ENCODE peak calls at places on chromosome 20, in four cellular contexts. N, Y, A and L are unnamed samples.

GRCh38 chr20:59987135-59987534 is 28.9 kb downstream of the CDH26 start:
- DNase-seq in A (no peak), N (no peak), Y (no peak), L (no peak)

GRCh38 chr20:39289316-39289715 is 327.2 kb downstream of the DHX35 start:
- DNase-seq in N (no peak), A (no peak), Y (no peak), L (no peak)

GRCh38 chr20:427849-428657 is 20.0 kb downstream of the RBCK1 start:
- DNase-seq in N (no peak), Y (no peak), A (no peak), L (no peak)

GRCh38 chr20:39338977-39339376 is 376.8 kb downstream of the DHX35 start:
- DNase-seq in A (no peak), Y (peak), N (no peak), L (no peak)

GRCh38 chr20:35508493-35509218 is 20.8 kb downstream of the C20orf173 start:
- DNase-seq in A (no peak), Y (no peak), N (no peak), L (no peak)

GRCh38 chr20:43723194-43723593 is 3.6 kb downstream of the GTSF1L start:
- DNase-seq in N (peak), A (no peak), Y (no peak), L (no peak)

GRCh38 chr20:5030348-5031205 is 29.3 kb upstream of the SLC23A2 start:
- DNase-seq in A (no peak), Y (peak), N (no peak), L (no peak)

GRCh38 chr20:36519944-36520343 is 21.4 kb upstream of the MYL9 start:
- DNase-seq in N (no peak), A (no peak), Y (no peak), L (no peak)

GRCh38 chr20:57391439-57392129 is 388 bp downstream of the RBM38 start:
- DNase-seq in A (no peak), N (peak), Y (no peak), L (peak)

GRCh38 chr20:47493954-47494293 is 7.8 kb upstream of the NCOA3 start:
- DNase-seq in N (no peak), Y (no peak), A (no peak), L (peak)
- TF ChIP-seq EP300 in N (no peak), Y (no peak), A (no peak), L (no peak)

DNA sequence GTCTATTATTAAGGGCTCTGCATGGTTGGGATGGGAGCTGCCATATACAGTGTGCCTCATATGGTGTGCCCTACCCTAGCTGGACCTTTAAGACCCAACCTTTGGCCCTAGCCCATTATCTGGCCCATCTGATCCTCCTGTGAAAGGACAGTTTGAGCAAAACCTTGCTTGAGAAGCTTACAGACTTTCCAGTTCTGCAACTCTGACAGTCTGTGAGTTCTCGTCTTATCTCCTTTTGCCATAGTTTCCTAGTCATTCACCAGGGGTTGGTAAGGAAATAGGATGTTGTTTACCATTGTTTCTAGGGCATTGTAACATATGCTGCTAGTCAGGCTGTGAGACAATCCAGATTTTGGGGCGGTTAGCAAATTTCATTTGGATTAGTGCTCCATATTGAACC is 17.2 kb downstream of the CTNNBL1 start:
- DNase-seq in A (no peak), Y (no peak), N (no peak), L (no peak)
- TF ChIP-seq EP300 in A (no peak), Y (no peak), N (no peak), L (no peak)

DNA sequence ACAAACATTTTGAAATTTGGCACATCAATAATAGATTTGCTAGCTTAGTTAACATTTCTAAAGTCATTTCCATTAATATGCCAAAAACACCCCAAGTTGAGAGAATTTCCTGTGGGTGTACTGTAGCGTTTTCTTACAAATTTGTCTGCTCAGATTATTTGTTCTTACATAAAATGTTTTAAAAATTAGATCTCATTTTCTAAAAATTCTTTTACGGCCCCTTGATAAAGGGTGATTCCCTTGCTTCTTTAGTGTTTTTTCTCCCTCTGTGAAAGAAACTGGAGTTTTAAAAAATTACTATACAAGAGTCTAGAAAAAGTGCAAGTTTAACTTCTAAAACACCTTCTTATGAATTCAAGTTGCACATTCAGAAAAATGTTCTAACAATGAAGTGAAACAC is 3.2 kb downstream of the NKX2-4 start:
- DNase-seq in N (no peak), A (no peak), Y (no peak), L (no peak)
- TF ChIP-seq EP300 in N (no peak), A (no peak), Y (no peak), L (no peak)

GRCh38 chr20:61521680-61522420 is 269.8 kb downstream of the CDH4 start:
- DNase-seq in Y (no peak), N (no peak), A (no peak), L (no peak)
- TF ChIP-seq EP300 in Y (no peak), N (no peak), A (no peak), L (no peak)

GRCh38 chr20:49677777-49678758 is 35.6 kb downstream of the B4GALT5 start:
- DNase-seq in N (no peak), Y (no peak), A (no peak), L (peak)

GRCh38 chr20:49672109-49672681 is 41.5 kb downstream of the B4GALT5 start:
- DNase-seq in Y (no peak), A (no peak), N (no peak), L (no peak)

GRCh38 chr20:49674383-49675352 is 39.0 kb downstream of the B4GALT5 start:
- DNase-seq in N (no peak), Y (no peak), A (no peak), L (no peak)

GRCh38 chr20:49676581-49677291 is 36.9 kb downstream of the B4GALT5 start:
- DNase-seq in Y (no peak), A (no peak), N (no peak), L (peak)

GRCh38 chr20:49675368-49676151 is 38.1 kb downstream of the B4GALT5 start:
- DNase-seq in N (no peak), A (no peak), Y (no peak), L (no peak)
- TF ChIP-seq EP300 in N (no peak), A (no peak), Y (no peak), L (no peak)

GRCh38 chr20:34311118-34312023 is 8.2 kb upstream of the AHCY start:
- DNase-seq in Y (no peak), A (no peak), N (no peak), L (peak)
- TF ChIP-seq EP300 in Y (no peak), A (no peak), N (no peak), L (no peak)

GRCh38 chr20:38175221-38176030 is 10.4 kb upstream of the TGM2 start:
- DNase-seq in A (no peak), N (no peak), Y (no peak), L (no peak)

GRCh38 chr20:38171301-38172010 is 6.4 kb upstream of the TGM2 start:
- DNase-seq in Y (no peak), A (no peak), N (no peak), L (no peak)

GRCh38 chr20:38170914-38171300 is 5.8 kb upstream of the TGM2 start:
- DNase-seq in Y (no peak), N (no peak), A (no peak), L (no peak)

GRCh38 chr20:38172344-38172743 is 7.3 kb upstream of the TGM2 start:
- DNase-seq in A (no peak), N (no peak), Y (no peak), L (no peak)

DNA sequence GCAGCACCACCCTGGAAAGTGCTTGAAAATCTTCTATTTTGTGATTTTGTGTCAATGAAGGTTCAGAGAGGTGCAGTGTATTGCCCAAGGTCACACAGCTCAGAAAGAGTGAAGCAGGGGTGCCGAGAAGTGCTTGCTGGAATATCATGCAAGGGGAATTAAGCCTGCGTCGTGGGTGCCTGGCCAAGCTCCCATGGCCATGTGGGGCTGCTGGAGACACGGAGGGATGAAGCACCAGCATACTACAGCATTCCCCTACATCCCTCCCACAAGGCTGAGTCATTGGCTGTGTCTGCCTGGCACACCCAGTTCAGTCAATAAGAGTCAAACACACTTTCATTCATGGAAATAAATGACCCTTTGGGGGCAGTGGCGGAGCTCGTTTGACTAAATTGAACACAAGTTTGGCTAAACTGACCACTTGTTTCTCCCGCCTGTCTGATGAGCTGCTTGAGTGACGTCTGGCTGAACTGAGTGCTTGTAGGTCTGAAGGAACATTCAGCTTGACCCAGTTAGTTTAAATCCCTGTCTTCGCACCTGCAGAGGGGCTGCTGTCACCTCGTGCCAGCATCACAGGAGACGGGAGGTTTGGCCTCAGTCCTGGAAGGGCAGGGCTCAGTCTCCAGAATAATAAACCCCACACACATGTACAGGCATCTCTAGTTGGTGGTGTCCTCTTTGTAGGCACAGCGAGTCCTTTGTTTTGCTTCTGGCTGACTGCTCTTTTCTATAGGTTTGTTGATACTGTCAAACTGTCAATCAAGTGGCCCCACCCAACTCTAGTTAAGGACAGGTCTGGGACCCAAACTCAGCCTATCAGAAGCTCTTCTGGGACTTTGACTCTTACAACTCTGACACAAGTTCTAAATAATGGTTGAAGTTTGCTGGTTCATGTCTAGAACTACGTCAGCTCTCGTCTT is 8.4 kb upstream of the TGM2 start:
- DNase-seq in A (no peak), Y (no peak), N (no peak), L (peak)
- TF ChIP-seq EP300 in A (no peak), Y (peak), N (no peak), L (no peak)

GRCh38 chr20:23130622-23130916 is 44.4 kb upstream of the CD93 start:
- DNase-seq in Y (no peak), A (peak), N (no peak), L (no peak)

GRCh38 chr20:23132293-23132929 is 46.3 kb upstream of the CD93 start:
- DNase-seq in A (peak), N (no peak), Y (no peak), L (no peak)

GRCh38 chr20:23133560-23133998 is 47.5 kb upstream of the CD93 start:
- DNase-seq in Y (no peak), A (no peak), N (no peak), L (no peak)

GRCh38 chr20:23131766-23132165 is 45.6 kb upstream of the CD93 start:
- DNase-seq in A (no peak), Y (no peak), N (no peak), L (no peak)

GRCh38 chr20:23132930-23133559 is 46.9 kb upstream of the CD93 start:
- DNase-seq in A (peak), N (no peak), Y (no peak), L (no peak)
- TF ChIP-seq EP300 in A (no peak), N (no peak), Y (peak), L (no peak)

DNA sequence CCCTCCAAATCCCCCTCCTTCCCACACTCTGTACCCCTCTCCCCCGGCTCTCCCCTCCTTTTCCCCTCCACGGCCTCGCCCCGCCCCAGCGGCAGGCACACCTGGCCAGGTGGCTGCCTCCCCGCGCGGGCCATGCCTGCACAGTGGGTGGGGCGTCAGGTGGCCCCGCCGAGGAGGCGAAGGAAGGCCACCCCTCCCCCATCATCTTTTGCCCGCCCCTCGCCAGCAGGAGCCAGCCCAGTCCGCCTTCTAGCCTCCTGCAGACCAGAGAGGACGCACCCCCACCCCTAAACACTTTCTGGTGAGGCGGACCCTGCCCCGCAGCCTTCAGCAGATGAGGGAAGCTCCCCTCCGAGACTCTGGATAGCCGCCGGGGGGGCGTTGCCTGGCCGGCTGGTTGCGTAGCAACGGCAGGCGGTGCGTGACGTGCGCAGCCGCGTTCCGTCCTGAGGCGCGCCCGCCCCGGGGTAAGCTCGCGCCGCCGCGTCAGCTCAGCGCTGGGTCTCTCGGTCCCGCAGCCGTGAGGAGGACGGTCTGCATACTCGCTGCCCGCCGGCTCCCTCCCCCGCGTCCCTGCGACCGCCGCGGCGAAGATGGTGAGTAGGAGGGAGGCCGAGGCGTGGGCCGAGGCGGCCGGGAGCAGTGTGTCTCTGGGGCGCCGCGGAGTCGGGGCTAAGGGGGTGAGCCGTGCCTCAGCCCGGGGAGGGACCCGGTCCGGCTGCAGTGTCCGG is at the start of gene DSTN:
- DNase-seq in Y (peak), A (peak), N (peak), L (peak)
- TF ChIP-seq EP300 in Y (peak), A (peak), N (no peak), L (peak)